ENCODE peak calls at places on chromosome 2, in seven cellular contexts. B is tibial nerve, J is IMR-90, K is Peyer's patch, W is adrenal gland, T is A549, I is transverse colon. U is an unnamed sample.

GRCh38 chr2:163182764-163183354 is 344.3 kb upstream of the KCNH7 start:
- DNase-seq in K (no peak), W (no peak), B (no peak), I (no peak), J (peak; percentile 32), T (peak; percentile 17), U (no peak)

GRCh38 chr2:11160731-11161455 is 5.6 kb downstream of the SLC66A3 start:
- DNase-seq in T (no peak), B (no peak), J (no peak), K (no peak), I (peak; percentile 30), W (no peak), U (no peak)

GRCh38 chr2:219002395-219003266 is 9.4 kb upstream of the CRYBA2 start:
- DNase-seq in J (no peak), K (peak; percentile 25), I (peak; percentile 87), B (no peak), W (peak; percentile 69), T (peak; percentile 82), U (peak; percentile 89)

GRCh38 chr2:202521470-202521869 is 113.3 kb upstream of the FAM117B start:
- DNase-seq in W (no peak), I (no peak), J (no peak), B (no peak), T (no peak), K (no peak), U (no peak)

GRCh38 chr2:47554311-47554905 is 151.5 kb downstream of the MSH2 start:
- DNase-seq in W (no peak), I (no peak), B (no peak), T (no peak), J (no peak), K (no peak), U (no peak)

GRCh38 chr2:191954446-191954845 is 107.6 kb upstream of the CAVIN2 start:
- DNase-seq in T (no peak), K (no peak), W (no peak), B (no peak), I (no peak), J (no peak), U (no peak)

GRCh38 chr2:214484701-214485100 is 73.8 kb downstream of the VWC2L start:
- DNase-seq in T (no peak), B (no peak), I (no peak), J (no peak), K (no peak), W (no peak), U (no peak)

GRCh38 chr2:18047114-18047695 is 168.7 kb downstream of the KCNS3 start:
- DNase-seq in I (no peak), K (no peak), T (no peak), J (no peak), B (no peak), W (no peak), U (no peak)

GRCh38 chr2:42132966-42133641 is 36.0 kb upstream of the EML4 start:
- DNase-seq in J (peak; percentile 98), K (peak; percentile 93), I (peak; percentile 85), T (peak; percentile 94), B (peak; percentile 58), W (peak; percentile 97), U (peak; percentile 91)

GRCh38 chr2:46387292-46387691 is 90.1 kb downstream of the EPAS1 start:
- DNase-seq in B (no peak), W (no peak), T (no peak), I (no peak), J (no peak), K (no peak), U (no peak)

GRCh38 chr2:2872309-2872617 is 505.4 kb downstream of the EIPR1 start:
- DNase-seq in W (no peak), I (no peak), J (no peak), B (no peak), K (no peak), T (no peak), U (no peak)

GRCh38 chr2:67825476-67825875 is 237.3 kb downstream of the C1D start:
- DNase-seq in B (no peak), J (peak; percentile 82), W (no peak), K (no peak), T (no peak), I (no peak), U (no peak)

GRCh38 chr2:234834228-234834923 is 117.4 kb upstream of the SH3BP4 start:
- DNase-seq in B (no peak), I (no peak), J (no peak), T (no peak), K (no peak), W (no peak), U (no peak)

GRCh38 chr2:40317756-40318155 is 134.1 kb downstream of the SLC8A1 start:
- DNase-seq in K (no peak), J (no peak), I (no peak), W (no peak), T (no peak), B (no peak), U (no peak)

GRCh38 chr2:237966250-237966564 is 607 bp upstream of the UBE2F start:
- DNase-seq in K (no peak), J (no peak), W (no peak), B (no peak), T (no peak), I (no peak), U (no peak)

GRCh38 chr2:184169366-184169765 is 429.0 kb upstream of the ZNF804A start:
- DNase-seq in J (no peak), I (no peak), K (no peak), B (no peak), T (no peak), W (no peak), U (no peak)

GRCh38 chr2:209076151-209076550 is 347.7 kb upstream of the MAP2 start:
- DNase-seq in B (no peak), I (no peak), K (no peak), W (no peak), J (no peak), T (no peak), U (no peak)

GRCh38 chr2:122525341-122525740 is 769.9 kb downstream of the TSN start:
- DNase-seq in K (no peak), J (no peak), T (no peak), W (no peak), B (no peak), I (no peak), U (no peak)

GRCh38 chr2:210210185-210210584 is 15.1 kb downstream of the ACADL start:
- DNase-seq in J (no peak), B (no peak), I (no peak), W (no peak), K (no peak), T (no peak), U (no peak)

GRCh38 chr2:289362-290089 is 1.6 kb upstream of the ALKAL2 start:
- DNase-seq in B (no peak), K (no peak), J (peak; percentile 11), I (peak; percentile 32), W (peak; percentile 61), T (peak; percentile 25), U (peak; percentile 70)

GRCh38 chr2:1051075-1051474 is 100.4 kb downstream of the SNTG2 start:
- DNase-seq in K (no peak), I (no peak), W (no peak), B (no peak), J (peak; percentile 37), T (peak; percentile 16), U (no peak)

DNA sequence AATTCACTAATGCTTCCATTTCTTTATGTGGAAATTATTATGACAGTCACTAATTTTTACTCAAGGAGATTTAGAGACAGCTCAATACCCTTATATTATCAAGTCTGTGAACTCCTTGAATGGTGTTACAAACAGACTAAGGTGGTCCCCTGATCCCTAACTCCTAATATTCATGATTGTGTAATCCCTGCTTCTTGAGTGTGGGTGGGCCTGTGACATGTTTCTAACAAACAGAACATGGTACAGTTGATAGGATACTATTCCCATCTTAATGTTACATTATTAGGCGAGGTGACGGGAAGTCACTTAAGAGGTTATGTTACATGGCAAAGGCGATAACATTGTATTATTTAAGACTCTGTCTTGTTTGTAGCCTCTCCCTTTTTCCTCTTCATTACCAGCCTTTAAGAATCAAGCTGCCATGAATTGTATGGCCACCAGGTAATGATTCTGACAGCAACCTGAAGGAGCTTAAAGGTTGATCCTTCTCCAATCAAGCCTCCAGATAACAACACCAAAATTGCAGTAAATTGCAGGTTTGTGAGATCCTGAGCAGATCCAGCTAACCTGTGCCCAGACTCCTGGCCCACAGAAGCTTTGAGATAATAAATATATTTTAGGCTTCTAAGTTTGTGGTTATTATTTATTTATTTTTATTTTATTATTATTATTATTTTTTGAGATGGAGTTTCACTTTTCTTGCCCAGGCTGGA is 32.1 kb downstream of the CYTIP start:
- DNase-seq in B (no peak), K (no peak), J (no peak), I (no peak), W (no peak), T (no peak), U (no peak)
- H3K27ac ChIP-seq in B (no peak overlapping the region), K (peak overlapping the region; percentile 49), J (no peak overlapping the region), I (peak overlapping the region; percentile 39), W (no peak overlapping the region), T (no peak overlapping the region), U (no peak overlapping the region)

DNA sequence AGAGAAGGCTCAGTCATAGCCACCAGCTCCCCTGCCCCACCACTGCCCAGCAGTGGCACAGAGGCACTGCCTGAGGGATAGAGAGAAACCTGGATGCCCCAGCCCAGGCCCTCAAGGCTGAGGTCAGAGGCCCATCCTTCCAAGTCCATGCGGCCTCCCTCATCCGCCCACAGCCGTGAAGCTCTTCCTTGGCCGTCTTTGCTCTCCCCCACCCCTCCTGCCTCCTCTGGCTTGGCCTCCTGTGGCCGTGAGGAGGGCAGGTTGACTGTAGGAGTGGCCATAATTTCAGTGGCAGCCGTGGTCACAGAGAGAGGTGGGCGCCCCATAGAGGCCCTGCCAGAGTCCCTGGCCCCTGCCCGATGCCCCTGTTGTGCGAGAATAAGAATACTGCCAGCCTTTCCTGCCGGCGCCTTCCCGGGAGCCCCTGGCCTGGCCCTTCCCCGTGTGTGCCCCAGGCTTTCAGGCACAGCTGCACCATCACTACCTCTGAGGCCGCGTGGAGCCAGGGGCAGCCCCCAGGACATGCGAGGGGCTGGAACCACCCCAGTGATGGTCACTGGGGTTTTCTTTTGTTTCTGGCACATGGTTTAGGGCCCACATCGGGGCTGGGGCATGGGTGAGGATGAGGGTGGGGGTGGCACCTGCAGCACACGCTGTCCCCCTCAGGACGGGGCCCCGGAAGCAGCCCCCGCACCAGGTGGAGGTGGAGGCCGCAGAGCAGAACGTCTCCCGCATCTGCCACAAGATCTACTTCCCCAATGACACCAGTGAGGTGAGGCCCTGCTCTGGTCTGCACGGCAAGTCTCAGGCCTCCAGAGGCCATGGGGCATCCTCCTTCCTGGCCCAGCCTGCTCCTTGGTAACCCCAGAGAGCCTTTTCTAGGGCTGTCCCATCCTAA is 13.1 kb upstream of the GPR17 start:
- DNase-seq in J (no peak), I (no peak), K (peak; percentile 80), W (no peak), T (no peak), B (no peak), U (no peak)
- TF ChIP-seq POLR2A in J (no peak), I (no peak), K (no peak), W (no peak), T (no peak), B (no peak), U (no peak)

DNA sequence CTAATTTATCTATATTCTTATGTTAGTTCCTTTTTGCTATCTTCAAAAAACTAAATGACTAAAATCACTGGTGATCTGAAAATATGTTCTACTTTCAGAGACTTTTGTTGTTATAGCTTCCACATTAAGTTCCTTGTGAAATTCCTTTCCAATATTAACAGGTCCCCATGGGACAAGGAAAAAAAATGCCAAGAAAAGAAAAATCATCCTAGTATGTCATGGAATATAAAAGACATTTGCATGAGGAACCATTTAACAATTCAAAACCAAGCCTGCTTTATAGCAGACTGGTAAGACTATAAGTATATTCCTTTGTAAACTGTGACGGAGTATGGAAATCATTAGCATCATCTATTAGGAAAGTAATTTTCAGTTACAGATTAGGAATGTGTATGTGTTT is 48.1 kb downstream of the COBLL1 start:
- DNase-seq in B (no peak), W (no peak), I (no peak), J (no peak), K (no peak), T (no peak), U (no peak)
- H3K27ac ChIP-seq in B (peak overlapping the region; percentile 85), W (no peak overlapping the region), I (no peak overlapping the region), J (no peak overlapping the region), K (no peak overlapping the region), T (no peak overlapping the region), U (no peak overlapping the region)

GRCh38 chr2:231720971-231721640 is 12.8 kb downstream of the PTMA start:
- DNase-seq in J (no peak), T (no peak), K (no peak), I (no peak), B (no peak), W (no peak), U (no peak)
- TF ChIP-seq POLR2A in J (no peak), T (no peak), K (no peak), I (no peak), B (no peak), W (no peak), U (no peak)

U was measured in body of pancreas.